ENCODE peak calls at places on chromosome 10, in nine cellular contexts. One of them, this sample, is unnamed.
A peak's percentile ranks its signal among the peaks of the same experiment; 100 is the strongest.

GRCh38 chr10:24209946-24210491 is 1.1 kb downstream of the KIAA1217 start:
- DNase-seq in stimulated activated CD4-positive, alpha-beta T cell treated with anti-CD3 and anti-CD28 coated beads, TNF-alpha, amount 100 ng/mL, for 24 hours: peak; percentile 27
- DNase-seq in activated naive CD4-positive, alpha-beta T cell treated with anti-CD3 and anti-CD28 coated beads, Interleukin-2, amount 10 ng/mL, durations not matched to agents 7 days and 5 days: no peak
- DNase-seq in uterus: peak; percentile 35
- DNase-seq in endothelial cell: no peak
- DNase-seq in fibroblast of the aortic adventitia: peak; percentile 68
- DNase-seq in naive thymus-derived CD4-positive, alpha-beta T cell: no peak
- DNase-seq in amniotic stem cell: peak; percentile 4
- DNase-seq in dermis microvascular lymphatic vessel endothelial cell: peak; percentile 92
- DNase-seq in this sample: peak; percentile 47

GRCh38 chr10:72487116-72487515 is 132.4 kb upstream of the DNAJB12 start:
- DNase-seq in stimulated activated CD4-positive, alpha-beta T cell treated with anti-CD3 and anti-CD28 coated beads, TNF-alpha, amount 100 ng/mL, for 24 hours: no peak
- DNase-seq in activated naive CD4-positive, alpha-beta T cell treated with anti-CD3 and anti-CD28 coated beads, Interleukin-2, amount 10 ng/mL, durations not matched to agents 7 days and 5 days: no peak
- DNase-seq in uterus: no peak
- DNase-seq in endothelial cell: no peak
- DNase-seq in fibroblast of the aortic adventitia: no peak
- DNase-seq in naive thymus-derived CD4-positive, alpha-beta T cell: no peak
- DNase-seq in amniotic stem cell: no peak
- DNase-seq in dermis microvascular lymphatic vessel endothelial cell: no peak
- DNase-seq in this sample: no peak

GRCh38 chr10:45379891-45380540 is 6.0 kb downstream of the ALOX5 start:
- DNase-seq in stimulated activated CD4-positive, alpha-beta T cell treated with anti-CD3 and anti-CD28 coated beads, TNF-alpha, amount 100 ng/mL, for 24 hours: no peak
- DNase-seq in activated naive CD4-positive, alpha-beta T cell treated with anti-CD3 and anti-CD28 coated beads, Interleukin-2, amount 10 ng/mL, durations not matched to agents 7 days and 5 days: no peak
- DNase-seq in uterus: no peak
- DNase-seq in endothelial cell: no peak
- DNase-seq in fibroblast of the aortic adventitia: no peak
- DNase-seq in naive thymus-derived CD4-positive, alpha-beta T cell: no peak
- DNase-seq in amniotic stem cell: no peak
- DNase-seq in dermis microvascular lymphatic vessel endothelial cell: no peak
- DNase-seq in this sample: no peak

GRCh38 chr10:54402576-54402975 is 398.5 kb downstream of the PCDH15 start:
- DNase-seq in stimulated activated CD4-positive, alpha-beta T cell treated with anti-CD3 and anti-CD28 coated beads, TNF-alpha, amount 100 ng/mL, for 24 hours: no peak
- DNase-seq in activated naive CD4-positive, alpha-beta T cell treated with anti-CD3 and anti-CD28 coated beads, Interleukin-2, amount 10 ng/mL, durations not matched to agents 7 days and 5 days: no peak
- DNase-seq in uterus: no peak
- DNase-seq in endothelial cell: peak; percentile 31
- DNase-seq in fibroblast of the aortic adventitia: no peak
- DNase-seq in naive thymus-derived CD4-positive, alpha-beta T cell: no peak
- DNase-seq in amniotic stem cell: no peak
- DNase-seq in dermis microvascular lymphatic vessel endothelial cell: peak; percentile 18
- DNase-seq in this sample: no peak

GRCh38 chr10:71453186-71453585 is 56.5 kb downstream of the CDH23 start:
- DNase-seq in stimulated activated CD4-positive, alpha-beta T cell treated with anti-CD3 and anti-CD28 coated beads, TNF-alpha, amount 100 ng/mL, for 24 hours: no peak
- DNase-seq in activated naive CD4-positive, alpha-beta T cell treated with anti-CD3 and anti-CD28 coated beads, Interleukin-2, amount 10 ng/mL, durations not matched to agents 7 days and 5 days: no peak
- DNase-seq in uterus: no peak
- DNase-seq in endothelial cell: no peak
- DNase-seq in fibroblast of the aortic adventitia: no peak
- DNase-seq in naive thymus-derived CD4-positive, alpha-beta T cell: no peak
- DNase-seq in amniotic stem cell: no peak
- DNase-seq in dermis microvascular lymphatic vessel endothelial cell: no peak
- DNase-seq in this sample: no peak

GRCh38 chr10:22339761-22340361 is 5.4 kb upstream of the SPAG6 start:
- DNase-seq in stimulated activated CD4-positive, alpha-beta T cell treated with anti-CD3 and anti-CD28 coated beads, TNF-alpha, amount 100 ng/mL, for 24 hours: no peak
- DNase-seq in activated naive CD4-positive, alpha-beta T cell treated with anti-CD3 and anti-CD28 coated beads, Interleukin-2, amount 10 ng/mL, durations not matched to agents 7 days and 5 days: no peak
- DNase-seq in uterus: no peak
- DNase-seq in endothelial cell: no peak
- DNase-seq in fibroblast of the aortic adventitia: peak; percentile 92
- DNase-seq in naive thymus-derived CD4-positive, alpha-beta T cell: no peak
- DNase-seq in amniotic stem cell: no peak
- DNase-seq in dermis microvascular lymphatic vessel endothelial cell: no peak
- DNase-seq in this sample: no peak

GRCh38 chr10:131862548-131862947 is 38.3 kb upstream of the PPP2R2D start:
- DNase-seq in stimulated activated CD4-positive, alpha-beta T cell treated with anti-CD3 and anti-CD28 coated beads, TNF-alpha, amount 100 ng/mL, for 24 hours: no peak
- DNase-seq in activated naive CD4-positive, alpha-beta T cell treated with anti-CD3 and anti-CD28 coated beads, Interleukin-2, amount 10 ng/mL, durations not matched to agents 7 days and 5 days: no peak
- DNase-seq in uterus: no peak
- DNase-seq in endothelial cell: no peak
- DNase-seq in fibroblast of the aortic adventitia: peak; percentile 16
- DNase-seq in naive thymus-derived CD4-positive, alpha-beta T cell: no peak
- DNase-seq in amniotic stem cell: no peak
- DNase-seq in dermis microvascular lymphatic vessel endothelial cell: no peak
- DNase-seq in this sample: no peak

GRCh38 chr10:87931836-87932230 is 68.4 kb downstream of the PTEN start:
- DNase-seq in stimulated activated CD4-positive, alpha-beta T cell treated with anti-CD3 and anti-CD28 coated beads, TNF-alpha, amount 100 ng/mL, for 24 hours: no peak
- DNase-seq in activated naive CD4-positive, alpha-beta T cell treated with anti-CD3 and anti-CD28 coated beads, Interleukin-2, amount 10 ng/mL, durations not matched to agents 7 days and 5 days: no peak
- DNase-seq in uterus: no peak
- DNase-seq in endothelial cell: no peak
- DNase-seq in fibroblast of the aortic adventitia: no peak
- DNase-seq in naive thymus-derived CD4-positive, alpha-beta T cell: no peak
- DNase-seq in amniotic stem cell: no peak
- DNase-seq in dermis microvascular lymphatic vessel endothelial cell: peak; percentile 42
- DNase-seq in this sample: no peak

GRCh38 chr10:117617664-117618063 is 75.1 kb downstream of the EMX2 start:
- DNase-seq in stimulated activated CD4-positive, alpha-beta T cell treated with anti-CD3 and anti-CD28 coated beads, TNF-alpha, amount 100 ng/mL, for 24 hours: no peak
- DNase-seq in activated naive CD4-positive, alpha-beta T cell treated with anti-CD3 and anti-CD28 coated beads, Interleukin-2, amount 10 ng/mL, durations not matched to agents 7 days and 5 days: no peak
- DNase-seq in uterus: no peak
- DNase-seq in endothelial cell: no peak
- DNase-seq in fibroblast of the aortic adventitia: no peak
- DNase-seq in naive thymus-derived CD4-positive, alpha-beta T cell: no peak
- DNase-seq in amniotic stem cell: no peak
- DNase-seq in dermis microvascular lymphatic vessel endothelial cell: no peak
- DNase-seq in this sample: no peak